ENCODE peak calls at places on chromosomes 3 and 15, in seven cellular contexts. One of them, this sample, is unnamed.

GRCh38 chr15:38254065-38254883 is 1.6 kb downstream of the SPRED1 start:
- DNase-seq in HCT116: peak; percentile 51
- DNase-seq in SK-N-SH: peak; percentile 45
- DNase-seq in K562: peak; percentile 51
- DNase-seq in HepG2: peak; percentile 69
- DNase-seq in H1: no peak
- DNase-seq in GM12878: peak; percentile 39
- DNase-seq in this sample: peak; percentile 58

GRCh38 chr3:550481-550880 is 353.9 kb downstream of the CHL1 start:
- DNase-seq in HCT116: no peak
- DNase-seq in H1: no peak
- DNase-seq in HepG2: no peak
- DNase-seq in SK-N-SH: no peak
- DNase-seq in GM12878: no peak
- DNase-seq in K562: no peak
- DNase-seq in this sample: no peak

GRCh38 chr3:58670506-58671125 is 4.0 kb upstream of the FAM3D start:
- DNase-seq in HepG2: no peak
- DNase-seq in GM12878: no peak
- DNase-seq in SK-N-SH: no peak
- DNase-seq in H1: no peak
- DNase-seq in K562: no peak
- DNase-seq in HCT116: no peak
- DNase-seq in this sample: no peak

GRCh38 chr3:50186096-50186495 is 5.3 kb upstream of the GNAT1 start:
- DNase-seq in GM12878: no peak
- DNase-seq in HCT116: no peak
- DNase-seq in K562: no peak
- DNase-seq in HepG2: no peak
- DNase-seq in H1: no peak
- DNase-seq in SK-N-SH: no peak
- DNase-seq in this sample: no peak

GRCh38 chr3:40771112-40771511 is 246.4 kb downstream of the ZNF621 start:
- DNase-seq in GM12878: no peak
- DNase-seq in SK-N-SH: no peak
- DNase-seq in K562: no peak
- DNase-seq in HepG2: no peak
- DNase-seq in HCT116: no peak
- DNase-seq in H1: no peak
- DNase-seq in this sample: no peak

GRCh38 chr15:98063871-98064270 is 103.4 kb downstream of the ARRDC4 start:
- DNase-seq in HCT116: no peak
- DNase-seq in HepG2: no peak
- DNase-seq in SK-N-SH: no peak
- DNase-seq in K562: no peak
- DNase-seq in H1: no peak
- DNase-seq in GM12878: no peak
- DNase-seq in this sample: no peak

GRCh38 chr15:43509002-43509922 is 8.1 kb upstream of the MAP1A start:
- DNase-seq in SK-N-SH: peak; percentile 47
- DNase-seq in K562: no peak
- DNase-seq in HepG2: peak; percentile 20
- DNase-seq in GM12878: no peak
- DNase-seq in HCT116: no peak
- DNase-seq in H1: no peak
- DNase-seq in this sample: no peak

GRCh38 chr15:98699591-98700424 is 51.5 kb downstream of the IGF1R start:
- DNase-seq in HepG2: no peak
- DNase-seq in GM12878: no peak
- DNase-seq in HCT116: no peak
- DNase-seq in SK-N-SH: no peak
- DNase-seq in K562: no peak
- DNase-seq in H1: no peak
- DNase-seq in this sample: no peak

GRCh38 chr15:49421991-49422390 is 1.1 kb upstream of the FGF7 start:
- DNase-seq in K562: peak; percentile 33
- DNase-seq in GM12878: peak; percentile 12
- DNase-seq in HCT116: peak; percentile 54
- DNase-seq in HepG2: peak; percentile 53
- DNase-seq in H1: no peak
- DNase-seq in SK-N-SH: peak; percentile 23
- DNase-seq in this sample: peak; percentile 26

DNA sequence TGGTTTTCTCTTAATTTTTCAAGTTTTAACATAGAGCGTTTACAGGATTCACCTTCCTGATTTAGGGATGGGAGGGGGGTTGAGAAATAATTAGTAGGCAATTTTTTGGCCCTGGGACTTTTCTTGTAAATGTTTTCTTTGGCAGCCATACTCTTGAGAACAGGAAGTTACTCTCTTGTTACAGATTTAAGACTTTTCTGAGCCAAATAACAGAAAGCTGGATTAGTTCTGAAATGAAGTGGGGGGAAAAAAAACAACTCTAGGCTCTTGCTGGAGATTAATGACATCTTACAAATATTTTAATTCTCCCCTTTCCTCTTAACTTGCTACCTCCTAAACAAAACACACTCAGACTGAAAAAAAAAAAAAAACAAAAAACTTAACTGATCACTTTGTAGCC is 13.8 kb upstream of the POLR2M start:
- DNase-seq in GM12878: no peak
- DNase-seq in H1: no peak
- DNase-seq in HCT116: no peak
- DNase-seq in HepG2: no peak
- DNase-seq in SK-N-SH: no peak
- DNase-seq in K562: no peak
- DNase-seq in this sample: no peak
- TF ChIP-seq JUND in GM12878: no peak
- TF ChIP-seq JUND in H1: no peak
- TF ChIP-seq JUND in HCT116: no peak
- TF ChIP-seq JUND in HepG2: no peak
- TF ChIP-seq JUND in SK-N-SH: no peak
- TF ChIP-seq JUND in K562: no peak
- TF ChIP-seq JUND in this sample: no peak

GRCh38 chr3:183449391-183449790 is 21.0 kb upstream of the MCF2L2 start:
- DNase-seq in SK-N-SH: peak; percentile 28
- DNase-seq in HCT116: no peak
- DNase-seq in HepG2: peak; percentile 10
- DNase-seq in K562: peak; percentile 23
- DNase-seq in GM12878: no peak
- DNase-seq in H1: peak; percentile 33
- DNase-seq in this sample: peak; percentile 35
- TF ChIP-seq JUND in SK-N-SH: no peak
- TF ChIP-seq JUND in HCT116: no peak
- TF ChIP-seq JUND in HepG2: no peak
- TF ChIP-seq JUND in K562: no peak
- TF ChIP-seq JUND in GM12878: no peak
- TF ChIP-seq JUND in H1: no peak
- TF ChIP-seq JUND in this sample: no peak

DNA sequence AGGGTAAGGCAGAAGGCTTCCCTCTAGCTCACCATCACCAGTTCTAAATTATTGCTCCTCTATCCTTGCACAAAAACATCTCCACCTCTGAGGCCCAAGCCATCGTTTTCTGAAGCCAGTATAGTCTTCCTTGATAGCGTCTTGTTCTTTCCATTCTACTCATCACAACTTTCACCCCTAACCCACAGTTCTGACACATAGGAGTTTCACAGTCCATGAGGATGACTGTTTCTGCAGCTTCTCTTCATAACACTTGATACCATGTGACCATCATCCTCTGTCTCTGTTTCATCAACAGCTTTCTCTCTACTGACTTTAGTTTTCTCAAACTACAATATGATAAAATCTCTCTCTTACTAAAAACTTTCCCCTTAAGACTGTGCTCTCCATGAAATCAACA is 1166.5 kb downstream of the ROBO1 start:
- DNase-seq in H1: no peak
- DNase-seq in SK-N-SH: no peak
- DNase-seq in GM12878: no peak
- DNase-seq in HepG2: no peak
- DNase-seq in K562: no peak
- DNase-seq in HCT116: no peak
- DNase-seq in this sample: no peak
- TF ChIP-seq JUND in H1: no peak
- TF ChIP-seq JUND in SK-N-SH: no peak
- TF ChIP-seq JUND in GM12878: no peak
- TF ChIP-seq JUND in HepG2: no peak
- TF ChIP-seq JUND in K562: no peak
- TF ChIP-seq JUND in HCT116: no peak
- TF ChIP-seq JUND in this sample: no peak

DNA sequence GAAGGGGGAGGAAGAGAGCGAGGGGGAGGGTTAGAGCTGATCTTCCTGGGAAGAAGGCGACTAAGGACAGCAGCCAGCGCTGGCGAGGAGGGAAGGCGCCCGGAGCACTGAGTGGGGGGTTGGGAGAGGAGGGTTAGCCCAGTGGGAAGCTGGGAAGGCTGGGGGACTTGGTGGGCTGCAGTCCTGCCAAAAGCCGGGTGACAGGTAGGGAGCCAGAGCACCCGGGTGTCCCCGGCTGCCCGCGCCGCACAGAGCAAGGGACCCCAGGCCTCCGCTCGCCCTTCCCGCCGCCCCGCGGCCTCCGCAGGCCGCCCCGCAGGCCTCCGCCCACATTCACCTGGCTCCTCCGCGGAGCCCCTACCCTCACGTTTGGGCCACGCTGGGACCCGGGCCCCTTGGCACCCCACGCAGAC is 446 bp downstream of the SLC12A8 start:
- DNase-seq in GM12878: no peak
- DNase-seq in SK-N-SH: peak; percentile 62
- DNase-seq in H1: peak; percentile 79
- DNase-seq in K562: no peak
- DNase-seq in HCT116: no peak
- DNase-seq in HepG2: no peak
- DNase-seq in this sample: peak; percentile 44
- TF ChIP-seq JUND in GM12878: no peak
- TF ChIP-seq JUND in SK-N-SH: no peak
- TF ChIP-seq JUND in H1: no peak
- TF ChIP-seq JUND in K562: no peak
- TF ChIP-seq JUND in HCT116: no peak
- TF ChIP-seq JUND in HepG2: no peak
- TF ChIP-seq JUND in this sample: no peak